ENCODE peak calls at places on chromosome 15, in seven cellular contexts. One of them, this sample, is unnamed.

GRCh38 chr15:73841756-73842590 is 31.4 kb upstream of the TBC1D21 start:
- DNase-seq in GM12878: no peak
- DNase-seq in HCT116: no peak
- DNase-seq in SK-N-SH: no peak
- DNase-seq in HepG2: no peak
- DNase-seq in H1: no peak
- DNase-seq in K562: no peak
- DNase-seq in this sample: no peak

GRCh38 chr15:80076321-80077318 is 17.1 kb downstream of the ZFAND6 start:
- DNase-seq in HCT116: no peak
- DNase-seq in H1: no peak
- DNase-seq in K562: no peak
- DNase-seq in GM12878: no peak
- DNase-seq in SK-N-SH: no peak
- DNase-seq in HepG2: peak
- DNase-seq in this sample: no peak

GRCh38 chr15:20106026-20106425 is 435.6 kb downstream of the GOLGA6L6 start:
- DNase-seq in H1: no peak
- DNase-seq in HepG2: no peak
- DNase-seq in K562: no peak
- DNase-seq in GM12878: no peak
- DNase-seq in HCT116: no peak
- DNase-seq in SK-N-SH: no peak
- DNase-seq in this sample: peak

GRCh38 chr15:92805080-92805708 is 94.9 kb upstream of the CHD2 start:
- DNase-seq in HepG2: no peak
- DNase-seq in HCT116: no peak
- DNase-seq in H1: no peak
- DNase-seq in GM12878: no peak
- DNase-seq in SK-N-SH: no peak
- DNase-seq in K562: no peak
- DNase-seq in this sample: no peak

GRCh38 chr15:36688310-36689102 is 109.1 kb downstream of the CDIN1 start:
- DNase-seq in HCT116: no peak
- DNase-seq in K562: no peak
- DNase-seq in SK-N-SH: no peak
- DNase-seq in H1: no peak
- DNase-seq in HepG2: no peak
- DNase-seq in GM12878: no peak
- DNase-seq in this sample: no peak

GRCh38 chr15:71526061-71526460 is 284.3 kb upstream of the NR2E3 start:
- DNase-seq in H1: no peak
- DNase-seq in HCT116: no peak
- DNase-seq in GM12878: no peak
- DNase-seq in K562: no peak
- DNase-seq in HepG2: no peak
- DNase-seq in SK-N-SH: no peak
- DNase-seq in this sample: no peak

GRCh38 chr15:40702077-40702476 is 7.1 kb downstream of the RAD51 start:
- DNase-seq in GM12878: no peak
- DNase-seq in H1: no peak
- DNase-seq in K562: no peak
- DNase-seq in HepG2: peak
- DNase-seq in HCT116: no peak
- DNase-seq in SK-N-SH: peak
- DNase-seq in this sample: peak

GRCh38 chr15:71807691-71808091 is 2.7 kb upstream of the NR2E3 start:
- DNase-seq in HepG2: no peak
- DNase-seq in HCT116: no peak
- DNase-seq in K562: no peak
- DNase-seq in GM12878: no peak
- DNase-seq in H1: no peak
- DNase-seq in SK-N-SH: peak
- DNase-seq in this sample: no peak

GRCh38 chr15:77983091-77983707 is 94.3 kb downstream of the TBC1D2B start:
- DNase-seq in H1: no peak
- DNase-seq in K562: no peak
- DNase-seq in HCT116: no peak
- DNase-seq in GM12878: no peak
- DNase-seq in SK-N-SH: no peak
- DNase-seq in HepG2: peak
- DNase-seq in this sample: no peak

GRCh38 chr15:57158589-57158988 is 217.7 kb upstream of the CGNL1 start:
- DNase-seq in H1: no peak
- DNase-seq in HepG2: no peak
- DNase-seq in K562: no peak
- DNase-seq in GM12878: no peak
- DNase-seq in HCT116: no peak
- DNase-seq in SK-N-SH: peak
- DNase-seq in this sample: no peak

GRCh38 chr15:40058476-40059140 is 19.6 kb upstream of the SRP14 start:
- DNase-seq in SK-N-SH: no peak
- DNase-seq in H1: no peak
- DNase-seq in HepG2: no peak
- DNase-seq in GM12878: no peak
- DNase-seq in HCT116: no peak
- DNase-seq in K562: no peak
- DNase-seq in this sample: no peak

GRCh38 chr15:26628879-26629529 is 143.9 kb downstream of the GABRB3 start:
- DNase-seq in SK-N-SH: no peak
- DNase-seq in HCT116: no peak
- DNase-seq in K562: peak
- DNase-seq in GM12878: no peak
- DNase-seq in HepG2: no peak
- DNase-seq in H1: peak
- DNase-seq in this sample: no peak

GRCh38 chr15:55909036-55909811 is 84.2 kb downstream of the NEDD4 start:
- DNase-seq in H1: no peak
- DNase-seq in SK-N-SH: no peak
- DNase-seq in HCT116: no peak
- DNase-seq in HepG2: no peak
- DNase-seq in K562: no peak
- DNase-seq in GM12878: no peak
- DNase-seq in this sample: no peak

GRCh38 chr15:96392380-96393208 is 62.1 kb downstream of the NR2F2 start:
- DNase-seq in K562: peak
- DNase-seq in SK-N-SH: no peak
- DNase-seq in HCT116: no peak
- DNase-seq in HepG2: no peak
- DNase-seq in GM12878: no peak
- DNase-seq in H1: no peak
- DNase-seq in this sample: no peak

GRCh38 chr15:31488437-31489204 is 162.0 kb downstream of the KLF13 start:
- DNase-seq in K562: peak
- DNase-seq in SK-N-SH: peak
- DNase-seq in HCT116: peak
- DNase-seq in H1: peak
- DNase-seq in HepG2: peak
- DNase-seq in GM12878: peak
- DNase-seq in this sample: peak

GRCh38 chr15:78317145-78317836 is 17.9 kb upstream of the SKIC8 start:
- DNase-seq in HepG2: no peak
- DNase-seq in K562: peak
- DNase-seq in HCT116: no peak
- DNase-seq in H1: no peak
- DNase-seq in GM12878: no peak
- DNase-seq in SK-N-SH: peak
- DNase-seq in this sample: peak

GRCh38 chr15:72961326-72961725 is 90.9 kb upstream of the NEO1 start:
- DNase-seq in H1: no peak
- DNase-seq in HepG2: no peak
- DNase-seq in HCT116: no peak
- DNase-seq in K562: no peak
- DNase-seq in GM12878: no peak
- DNase-seq in SK-N-SH: no peak
- DNase-seq in this sample: no peak

GRCh38 chr15:77580991-77581682 is 51.6 kb downstream of the LINGO1 start:
- DNase-seq in SK-N-SH: no peak
- DNase-seq in HCT116: no peak
- DNase-seq in H1: no peak
- DNase-seq in K562: no peak
- DNase-seq in GM12878: no peak
- DNase-seq in HepG2: no peak
- DNase-seq in this sample: no peak

GRCh38 chr15:85927936-85928537 is 133.3 kb upstream of the KLHL25 start:
- DNase-seq in HCT116: no peak
- DNase-seq in K562: no peak
- DNase-seq in GM12878: no peak
- DNase-seq in SK-N-SH: no peak
- DNase-seq in H1: no peak
- DNase-seq in HepG2: no peak
- DNase-seq in this sample: no peak

GRCh38 chr15:59268199-59268979 is 61.7 kb downstream of the LDHAL6B start:
- DNase-seq in HepG2: no peak
- DNase-seq in H1: no peak
- DNase-seq in K562: no peak
- DNase-seq in HCT116: no peak
- DNase-seq in GM12878: no peak
- DNase-seq in SK-N-SH: no peak
- DNase-seq in this sample: no peak

GRCh38 chr15:90159213-90159612 is 41.9 kb upstream of the SEMA4B start:
- DNase-seq in GM12878: no peak
- DNase-seq in K562: no peak
- DNase-seq in HepG2: no peak
- DNase-seq in H1: no peak
- DNase-seq in SK-N-SH: no peak
- DNase-seq in HCT116: no peak
- DNase-seq in this sample: no peak

GRCh38 chr15:77012868-77013267 is 17.9 kb downstream of the PSTPIP1 start:
- DNase-seq in H1: no peak
- DNase-seq in K562: no peak
- DNase-seq in SK-N-SH: no peak
- DNase-seq in HepG2: no peak
- DNase-seq in HCT116: no peak
- DNase-seq in GM12878: no peak
- DNase-seq in this sample: no peak

GRCh38 chr15:58684751-58685150 is 64.8 kb downstream of the ADAM10 start:
- DNase-seq in HCT116: no peak
- DNase-seq in HepG2: no peak
- DNase-seq in GM12878: no peak
- DNase-seq in H1: no peak
- DNase-seq in K562: no peak
- DNase-seq in SK-N-SH: no peak
- DNase-seq in this sample: no peak

GRCh38 chr15:83064859-83065258 is 2.2 kb downstream of the BTBD1 start:
- DNase-seq in HepG2: no peak
- DNase-seq in SK-N-SH: no peak
- DNase-seq in GM12878: no peak
- DNase-seq in HCT116: no peak
- DNase-seq in H1: no peak
- DNase-seq in K562: no peak
- DNase-seq in this sample: no peak

GRCh38 chr15:74790080-74790916 is 8.4 kb downstream of the CSK start:
- DNase-seq in SK-N-SH: peak
- DNase-seq in K562: no peak
- DNase-seq in H1: no peak
- DNase-seq in HCT116: no peak
- DNase-seq in HepG2: no peak
- DNase-seq in GM12878: no peak
- DNase-seq in this sample: no peak

GRCh38 chr15:41558400-41559238 is at the start of gene TYRO3:
- DNase-seq in H1: no peak
- DNase-seq in SK-N-SH: peak
- DNase-seq in HCT116: no peak
- DNase-seq in GM12878: no peak
- DNase-seq in K562: peak
- DNase-seq in HepG2: no peak
- DNase-seq in this sample: peak

GRCh38 chr15:65773386-65774111 is 18.5 kb downstream of the DENND4A start:
- DNase-seq in HepG2: no peak
- DNase-seq in GM12878: peak
- DNase-seq in H1: no peak
- DNase-seq in HCT116: no peak
- DNase-seq in K562: no peak
- DNase-seq in SK-N-SH: no peak
- DNase-seq in this sample: no peak

GRCh38 chr15:68047826-68048225 is 6.3 kb upstream of the PIAS1 start:
- DNase-seq in HepG2: no peak
- DNase-seq in K562: no peak
- DNase-seq in HCT116: no peak
- DNase-seq in H1: no peak
- DNase-seq in SK-N-SH: no peak
- DNase-seq in GM12878: no peak
- DNase-seq in this sample: no peak

GRCh38 chr15:100205549-100206295 is 136.1 kb downstream of the ADAMTS17 start:
- DNase-seq in HepG2: no peak
- DNase-seq in HCT116: no peak
- DNase-seq in H1: no peak
- DNase-seq in SK-N-SH: no peak
- DNase-seq in GM12878: no peak
- DNase-seq in K562: no peak
- DNase-seq in this sample: no peak

DNA sequence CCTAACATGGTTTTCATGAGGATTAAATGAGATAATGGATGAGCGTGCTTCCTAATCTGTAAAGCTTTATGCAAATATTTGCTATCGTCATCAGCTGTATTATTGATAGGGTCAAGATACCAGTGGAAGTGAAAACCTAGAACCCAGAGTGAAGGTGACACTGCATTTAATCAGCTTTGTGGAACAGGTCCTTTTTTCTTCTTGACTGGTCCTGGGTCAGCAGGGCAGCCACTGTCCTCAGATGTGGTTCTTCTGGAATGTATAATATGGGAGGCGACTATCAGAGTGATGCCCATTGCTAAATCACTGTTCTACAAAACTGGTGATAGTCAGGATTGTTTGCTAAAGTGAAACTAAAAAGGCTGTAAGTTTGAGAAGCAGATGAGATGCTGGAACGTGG is 41.4 kb downstream of the SORD start:
- DNase-seq in GM12878: no peak
- DNase-seq in SK-N-SH: no peak
- DNase-seq in K562: no peak
- DNase-seq in HepG2: peak
- DNase-seq in HCT116: no peak
- DNase-seq in H1: no peak
- DNase-seq in this sample: no peak
- TF ChIP-seq JUND in GM12878: no peak
- TF ChIP-seq JUND in SK-N-SH: no peak
- TF ChIP-seq JUND in K562: no peak
- TF ChIP-seq JUND in HepG2: no peak
- TF ChIP-seq JUND in HCT116: no peak
- TF ChIP-seq JUND in H1: no peak
- TF ChIP-seq JUND in this sample: no peak

GRCh38 chr15:52100807-52101206 is 11.8 kb downstream of the BCL2L10 start:
- DNase-seq in SK-N-SH: no peak
- DNase-seq in HepG2: no peak
- DNase-seq in H1: no peak
- DNase-seq in K562: peak
- DNase-seq in HCT116: peak
- DNase-seq in GM12878: peak
- DNase-seq in this sample: peak
- TF ChIP-seq JUND in SK-N-SH: peak
- TF ChIP-seq JUND in HepG2: no peak
- TF ChIP-seq JUND in H1: no peak
- TF ChIP-seq JUND in K562: peak
- TF ChIP-seq JUND in HCT116: peak
- TF ChIP-seq JUND in GM12878: no peak
- TF ChIP-seq JUND in this sample: no peak

GRCh38 chr15:53588773-53589172 is 170.7 kb downstream of the WDR72 start:
- DNase-seq in SK-N-SH: no peak
- DNase-seq in GM12878: no peak
- DNase-seq in HCT116: no peak
- DNase-seq in H1: no peak
- DNase-seq in K562: no peak
- DNase-seq in HepG2: no peak
- DNase-seq in this sample: no peak
- TF ChIP-seq JUND in SK-N-SH: no peak
- TF ChIP-seq JUND in GM12878: no peak
- TF ChIP-seq JUND in HCT116: no peak
- TF ChIP-seq JUND in H1: no peak
- TF ChIP-seq JUND in K562: no peak
- TF ChIP-seq JUND in HepG2: no peak
- TF ChIP-seq JUND in this sample: no peak

GRCh38 chr15:37758412-37758811 is 176.0 kb upstream of the TMCO5A start:
- DNase-seq in SK-N-SH: no peak
- DNase-seq in GM12878: no peak
- DNase-seq in K562: no peak
- DNase-seq in HCT116: no peak
- DNase-seq in H1: no peak
- DNase-seq in HepG2: peak
- DNase-seq in this sample: no peak
- TF ChIP-seq JUND in SK-N-SH: no peak
- TF ChIP-seq JUND in GM12878: no peak
- TF ChIP-seq JUND in K562: no peak
- TF ChIP-seq JUND in HCT116: no peak
- TF ChIP-seq JUND in H1: no peak
- TF ChIP-seq JUND in HepG2: no peak
- TF ChIP-seq JUND in this sample: no peak